ENCODE peak calls at places on chromosomes 2 and 18, in eight cellular contexts. Z, A, H, I, N, S, M and G are unnamed samples.
A peak's percentile ranks its signal among the peaks of the same experiment; 100 is the strongest.

GRCh38 chr2:161115205-161115604 is 45.0 kb upstream of the TANK start:
- DNase-seq in S (no peak), A (no peak), M (no peak), H (no peak), N (no peak), I (no peak), Z (no peak), G (no peak)

GRCh38 chr2:126658910-126659613 is 3.1 kb downstream of the GYPC start:
- DNase-seq in S (peak; percentile 78), H (peak; percentile 49), A (peak; percentile 87), M (peak; percentile 48), I (peak; percentile 92), N (peak; percentile 88), Z (no peak), G (peak; percentile 56)

GRCh38 chr2:182606728-182607681 is 109.1 kb upstream of the DNAJC10 start:
- DNase-seq in M (no peak), H (no peak), N (peak; percentile 32), S (no peak), I (no peak), A (no peak), Z (no peak), G (no peak)

GRCh38 chr2:176435691-176436215 is 166.5 kb downstream of the MTX2 start:
- DNase-seq in H (no peak), Z (no peak), S (no peak), I (no peak), A (no peak), M (no peak), N (no peak), G (no peak)

GRCh38 chr2:219277703-219278654 is 1.2 kb upstream of the DNAJB2 start:
- DNase-seq in H (no peak), A (peak; percentile 80), N (peak; percentile 83), S (peak; percentile 77), I (peak; percentile 94), Z (peak; percentile 72), M (peak; percentile 79), G (peak; percentile 77)

GRCh38 chr2:203774760-203775159 is 68.3 kb downstream of the CD28 start:
- DNase-seq in I (no peak), A (no peak), M (no peak), S (no peak), H (no peak), Z (no peak), N (no peak), G (no peak)

GRCh38 chr2:136118819-136119716 is 1.1 kb upstream of the CXCR4 start:
- DNase-seq in H (no peak), M (peak; percentile 77), N (no peak), Z (no peak), S (peak; percentile 65), I (peak; percentile 98), A (peak; percentile 97), G (no peak)

GRCh38 chr2:54574107-54574859 is 118.2 kb downstream of the SPTBN1 start:
- DNase-seq in N (peak; percentile 95), I (no peak), A (peak; percentile 78), S (no peak), M (no peak), Z (no peak), H (no peak), G (peak; percentile 77)

GRCh38 chr2:74086001-74086400 is 61.7 kb downstream of the BOLA3 start:
- DNase-seq in N (no peak), M (no peak), S (no peak), I (no peak), Z (no peak), A (no peak), H (no peak), G (no peak)

GRCh38 chr2:69734040-69734611 is 7.8 kb upstream of the ANXA4 start:
- DNase-seq in M (no peak), I (no peak), Z (no peak), H (no peak), S (no peak), A (no peak), N (no peak), G (no peak)

GRCh38 chr2:191866675-191867506 is 20.0 kb upstream of the CAVIN2 start:
- DNase-seq in I (no peak), S (no peak), N (peak; percentile 95), M (no peak), A (no peak), Z (peak; percentile 59), H (peak; percentile 98), G (peak; percentile 80)

GRCh38 chr2:12300927-12301326 is 415.8 kb upstream of the TRIB2 start:
- DNase-seq in H (no peak), A (no peak), Z (no peak), I (no peak), N (peak; percentile 53), S (no peak), M (no peak), G (no peak)

GRCh38 chr2:51165534-51166260 is 133.8 kb upstream of the NRXN1 start:
- DNase-seq in A (no peak), M (no peak), Z (no peak), H (no peak), N (no peak), S (no peak), I (no peak), G (peak; percentile 40)

GRCh38 chr2:74290466-74291216 is 52.6 kb downstream of the SLC4A5 start:
- DNase-seq in A (peak; percentile 49), H (no peak), S (no peak), I (peak; percentile 84), M (peak; percentile 51), Z (no peak), N (no peak), G (no peak)

GRCh38 chr2:226831266-226831665 is 4.6 kb upstream of the RHBDD1 start:
- DNase-seq in I (no peak), M (no peak), N (no peak), S (no peak), A (no peak), Z (no peak), H (no peak), G (no peak)

GRCh38 chr2:226829721-226830631 is 5.9 kb upstream of the RHBDD1 start:
- DNase-seq in H (no peak), Z (no peak), I (no peak), S (no peak), A (no peak), N (no peak), M (no peak), G (no peak)

GRCh38 chr2:226832076-226832475 is 3.8 kb upstream of the RHBDD1 start:
- DNase-seq in Z (no peak), A (no peak), H (no peak), S (no peak), M (no peak), N (no peak), I (no peak), G (no peak)

GRCh38 chr2:226828164-226828563 is 7.7 kb upstream of the RHBDD1 start:
- DNase-seq in M (no peak), S (no peak), A (no peak), Z (no peak), N (peak; percentile 40), H (no peak), I (no peak), G (no peak)
- TF ChIP-seq CTCF in M (no peak), S (no peak), A (no peak), Z (no peak), N (no peak), H (no peak), I (no peak), G (no peak)

GRCh38 chr2:154855113-154855512 is 156.6 kb downstream of the KCNJ3 start:
- DNase-seq in M (no peak), A (no peak), H (no peak), Z (no peak), N (no peak), S (no peak), I (no peak), G (no peak)
- TF ChIP-seq CTCF in M (no peak), A (no peak), H (no peak), Z (no peak), N (no peak), S (no peak), I (no peak), G (no peak)

DNA sequence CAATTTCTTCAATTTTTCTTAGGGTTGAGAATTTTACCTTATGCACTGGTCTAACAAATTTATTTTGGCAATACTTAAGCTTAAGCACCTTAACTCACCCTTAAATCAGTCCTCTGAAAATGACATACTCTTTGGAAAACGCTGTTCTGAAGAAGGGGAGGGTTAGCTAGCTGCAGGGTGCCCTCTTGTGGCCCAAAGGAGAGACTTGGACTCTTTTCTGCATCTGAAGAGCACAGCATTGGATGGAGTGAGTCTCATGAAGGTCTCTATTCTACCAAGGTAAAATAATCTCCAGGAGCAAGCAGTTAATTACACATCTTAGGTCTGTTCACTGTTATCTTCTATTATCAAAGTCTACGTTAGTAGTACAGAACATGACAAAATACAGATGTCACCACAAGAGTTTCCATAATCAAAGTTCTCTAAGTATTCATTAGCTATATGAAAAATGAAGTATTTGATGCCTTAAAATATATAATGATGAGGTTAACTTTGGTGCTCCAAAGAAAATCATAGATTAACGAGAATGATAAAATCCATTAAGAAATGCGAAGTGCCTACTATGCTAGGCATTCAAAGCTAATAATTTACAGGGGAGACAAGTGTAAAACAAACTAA is 24.4 kb downstream of the PUM2 start:
- DNase-seq in Z (peak; percentile 50), N (peak; percentile 62), S (no peak), A (peak; percentile 72), I (no peak), M (peak; percentile 34), H (peak; percentile 27), G (peak; percentile 64)
- TF ChIP-seq CTCF in Z (peak; percentile 95), N (peak; percentile 87), S (peak; percentile 78), A (peak; percentile 73), I (peak; percentile 22), M (peak; percentile 76), H (peak; percentile 93), G (peak; percentile 96)

DNA sequence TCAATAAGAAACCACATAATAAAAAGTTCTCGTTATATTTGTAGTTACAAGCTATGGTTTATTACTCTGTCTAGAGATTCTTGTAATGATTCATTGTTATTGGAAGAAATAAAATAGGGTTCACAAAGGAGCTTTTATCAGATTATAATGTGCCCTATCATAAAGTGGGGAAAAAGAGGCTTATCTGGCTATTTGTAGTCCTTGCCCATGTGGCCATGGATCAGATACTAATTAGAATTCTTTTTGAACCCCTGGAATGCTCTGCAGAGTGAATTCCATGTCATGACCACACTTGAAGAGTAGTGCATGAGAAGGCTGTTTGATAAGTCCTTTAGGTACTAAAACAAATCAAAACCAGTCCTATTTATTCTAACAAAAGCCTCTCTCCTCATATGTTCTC is 420.7 kb upstream of the NRP2 start:
- DNase-seq in A (no peak), N (peak; percentile 4), H (no peak), M (no peak), S (no peak), I (no peak), Z (no peak), G (no peak)
- TF ChIP-seq CTCF in A (no peak), N (no peak), H (no peak), M (no peak), S (no peak), I (no peak), Z (no peak), G (no peak)

GRCh38 chr18:69002233-69002632 is 204.4 kb downstream of the CCDC102B start:
- DNase-seq in I (no peak), S (no peak), Z (no peak), N (no peak), M (no peak), A (peak; percentile 19), H (no peak), G (no peak)
- TF ChIP-seq CTCF in I (no peak), S (peak; percentile 28), Z (no peak), N (peak; percentile 30), M (peak; percentile 26), A (peak; percentile 47), H (peak; percentile 34), G (peak; percentile 32)

GRCh38 chr2:201270293-201271001 is 10.1 kb downstream of the CASP8 start:
- DNase-seq in M (no peak), Z (no peak), I (no peak), N (no peak), S (no peak), A (no peak), H (no peak), G (no peak)
- TF ChIP-seq CTCF in M (no peak), Z (no peak), I (no peak), N (no peak), S (no peak), A (peak; percentile 10), H (no peak), G (no peak)